ENCODE peak calls at places on chromosomes 16 and 17, in eight cellular contexts. L, W, U, J, G, V, Z and P are unnamed samples.

GRCh38 chr17:65041518-65041917 is 15.0 kb downstream of the GNA13 start:
- DNase-seq in J (no peak), W (no peak), L (no peak), Z (no peak), V (no peak), U (no peak), G (no peak), P (no peak)

GRCh38 chr17:59845595-59846390 is 47.0 kb downstream of the TUBD1 start:
- DNase-seq in U (peak), G (peak), Z (peak), V (peak), J (no peak), W (peak), L (peak), P (peak)

GRCh38 chr17:16217002-16217635 is at the start of gene PIGL:
- DNase-seq in G (peak), U (peak), L (peak), J (peak), W (peak), Z (peak), V (peak), P (peak)

GRCh38 chr16:12601290-12601900 is 202.3 kb downstream of the CPPED1 start:
- DNase-seq in G (no peak), W (no peak), Z (no peak), U (no peak), L (no peak), J (no peak), V (no peak), P (no peak)

GRCh38 chr17:979539-980405 is at the start of gene NXN:
- DNase-seq in V (peak), J (peak), W (peak), G (peak), Z (peak), U (peak), L (peak), P (peak)

GRCh38 chr17:66834426-66834918 is 445 bp upstream of the CACNG5 start:
- DNase-seq in J (no peak), Z (no peak), W (no peak), U (no peak), V (no peak), G (no peak), L (no peak), P (no peak)

GRCh38 chr17:38897671-38898290 is 27.6 kb upstream of the LASP1NB start:
- DNase-seq in L (no peak), V (no peak), W (no peak), Z (peak), G (no peak), J (no peak), U (no peak), P (no peak)

GRCh38 chr17:4161560-4162221 is 18.7 kb downstream of the CYB5D2 start:
- DNase-seq in Z (no peak), U (no peak), G (peak), L (no peak), W (no peak), J (no peak), V (peak), P (no peak)

GRCh38 chr16:24543949-24544348 is 4.6 kb downstream of the RBBP6 start:
- DNase-seq in L (no peak), V (no peak), G (no peak), J (no peak), Z (no peak), U (no peak), W (no peak), P (no peak)

GRCh38 chr17:4939804-4940624 is at the start of the genes RNF167 and SLC25A11:
- DNase-seq in W (peak), U (peak), G (peak), J (peak), L (peak), V (peak), Z (peak), P (peak)

GRCh38 chr17:40555296-40556190 is 9.7 kb downstream of the CCR7 start:
- DNase-seq in W (peak), G (no peak), L (no peak), V (no peak), Z (no peak), J (peak), U (no peak), P (peak)

GRCh38 chr17:43442711-43443110 is 41.1 kb upstream of the DHX8 start:
- DNase-seq in Z (no peak), J (no peak), V (no peak), U (peak), L (peak), G (no peak), W (no peak), P (no peak)

GRCh38 chr16:11916524-11917285 is 949 bp upstream of the GSPT1 start:
- DNase-seq in L (peak), W (peak), J (no peak), G (peak), V (no peak), Z (peak), U (no peak), P (no peak)

GRCh38 chr17:45256114-45256966 is 5.6 kb downstream of the SPATA32 start:
- DNase-seq in G (no peak), L (no peak), U (no peak), J (no peak), Z (no peak), W (no peak), V (peak), P (no peak)

GRCh38 chr16:84647830-84648594 is at the start of gene KLHL36:
- DNase-seq in G (peak), J (peak), V (peak), L (peak), W (no peak), U (no peak), Z (peak), P (peak)

GRCh38 chr16:90077757-90078593 is 844 bp upstream of the PRDM7 start:
- DNase-seq in J (no peak), V (no peak), L (no peak), Z (peak), U (no peak), G (peak), W (peak), P (no peak)

GRCh38 chr17:56206351-56206750 is 53.1 kb downstream of the ANKFN1 start:
- DNase-seq in U (no peak), G (no peak), L (no peak), Z (no peak), V (no peak), W (no peak), J (no peak), P (no peak)

GRCh38 chr17:51017270-51017669 is 103.4 kb downstream of the SPAG9 start:
- DNase-seq in L (no peak), J (no peak), U (no peak), G (no peak), V (no peak), W (no peak), Z (no peak), P (no peak)

GRCh38 chr17:43660816-43661493 is 767 bp downstream of the MEOX1 start:
- DNase-seq in V (no peak), G (no peak), W (no peak), U (no peak), J (no peak), L (no peak), Z (no peak), P (no peak)

GRCh38 chr16:31420037-31420436 is 8.1 kb downstream of the COX6A2 start:
- DNase-seq in Z (no peak), L (no peak), W (no peak), U (no peak), G (no peak), J (no peak), V (no peak), P (no peak)

GRCh38 chr16:54284931-54285413 is 1.6 kb downstream of the IRX3 start:
- DNase-seq in J (no peak), Z (no peak), U (no peak), G (no peak), V (peak), W (peak), L (no peak), P (no peak)

DNA sequence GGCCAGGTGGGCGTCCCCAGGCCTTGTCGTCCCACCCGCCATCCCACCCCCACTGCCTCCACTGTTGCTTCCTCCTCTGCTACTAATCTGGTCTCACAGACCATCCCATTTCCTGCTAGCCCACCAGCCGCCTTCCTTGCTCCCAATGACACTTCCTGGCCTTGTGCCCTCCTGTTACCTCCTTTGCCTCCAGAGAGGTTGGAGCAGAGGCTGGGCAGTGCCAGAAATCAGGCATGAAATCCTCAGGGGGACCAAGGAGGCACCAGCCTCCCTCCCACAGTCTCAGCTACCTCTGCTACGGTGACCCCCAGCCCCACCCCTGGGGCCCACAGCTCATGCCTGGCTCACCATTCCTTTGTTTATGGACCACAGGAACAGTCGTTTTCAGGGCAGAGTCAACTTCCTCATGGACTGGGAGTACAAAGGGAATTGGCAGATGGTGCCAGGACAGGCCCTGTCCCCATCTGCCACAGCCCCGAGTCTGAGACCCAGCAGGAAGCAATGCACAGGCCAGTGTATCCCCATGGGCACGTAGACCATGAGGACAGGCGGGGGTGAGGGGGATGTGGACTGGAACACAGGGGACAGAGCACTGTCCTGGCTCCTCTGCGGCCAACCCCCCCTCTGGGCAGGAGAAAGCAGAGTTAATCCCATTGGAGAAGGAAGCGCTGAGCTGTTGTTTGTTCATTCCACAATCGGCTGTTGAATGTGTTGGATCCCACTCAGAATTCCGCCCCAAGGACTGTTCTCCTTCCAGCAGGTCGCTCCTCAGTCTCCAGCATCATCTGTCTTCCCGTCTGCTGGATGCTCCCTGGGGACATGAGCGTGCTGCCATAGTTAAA is 2.2 kb upstream of the CDH5 start:
- DNase-seq in Z (peak), L (peak), G (peak), J (peak), U (no peak), V (no peak), W (peak), P (peak)
- H3K4me3 ChIP-seq in Z (no peak), L (no peak), G (no peak), J (no peak), U (no peak), V (no peak), W (no peak), P (no peak)

GRCh38 chr16:83098536-83098935 is 471.8 kb downstream of the CDH13 start:
- DNase-seq in Z (no peak), L (peak), G (no peak), J (no peak), U (no peak), V (no peak), W (no peak), P (no peak)

GRCh38 chr16:83095926-83096692 is 469.3 kb downstream of the CDH13 start:
- DNase-seq in U (peak), L (no peak), G (peak), V (no peak), Z (no peak), W (no peak), J (no peak), P (no peak)

GRCh38 chr16:83105279-83106077 is 478.7 kb downstream of the CDH13 start:
- DNase-seq in L (no peak), U (no peak), Z (no peak), J (no peak), V (no peak), W (no peak), G (no peak), P (no peak)

GRCh38 chr16:83102336-83102735 is 475.6 kb downstream of the CDH13 start:
- DNase-seq in U (no peak), J (no peak), W (no peak), Z (no peak), G (no peak), L (no peak), V (no peak), P (no peak)

GRCh38 chr16:83100679-83101078 is 473.9 kb downstream of the CDH13 start:
- DNase-seq in J (no peak), Z (no peak), L (no peak), U (no peak), W (no peak), V (no peak), G (peak), P (no peak)
- H3K27ac ChIP-seq in J (no peak), Z (no peak), L (no peak), U (no peak), W (no peak), V (no peak), G (no peak), P (no peak)

GRCh38 chr16:75075688-75076268 is 40.8 kb downstream of the LDHD start:
- DNase-seq in L (no peak), W (no peak), J (no peak), G (no peak), Z (no peak), V (no peak), U (no peak), P (no peak)
- H3K4me3 ChIP-seq in L (no peak), W (no peak), J (no peak), G (no peak), Z (no peak), V (no peak), U (no peak), P (no peak)

GRCh38 chr16:57513371-57514102 is 22.8 kb downstream of the CCDC102A start:
- DNase-seq in Z (peak), J (no peak), G (no peak), L (peak), U (no peak), V (no peak), W (no peak), P (no peak)

GRCh38 chr16:57514891-57515600 is 21.3 kb downstream of the CCDC102A start:
- DNase-seq in J (no peak), U (no peak), Z (no peak), L (no peak), G (no peak), V (no peak), W (no peak), P (no peak)

GRCh38 chr16:57512296-57513001 is 23.9 kb downstream of the CCDC102A start:
- DNase-seq in Z (no peak), L (no peak), W (no peak), J (no peak), V (no peak), G (no peak), U (no peak), P (peak)

GRCh38 chr16:57516176-57516725 is 20.1 kb downstream of the CCDC102A start:
- DNase-seq in J (no peak), W (no peak), V (no peak), L (no peak), G (no peak), Z (no peak), U (no peak), P (no peak)

DNA sequence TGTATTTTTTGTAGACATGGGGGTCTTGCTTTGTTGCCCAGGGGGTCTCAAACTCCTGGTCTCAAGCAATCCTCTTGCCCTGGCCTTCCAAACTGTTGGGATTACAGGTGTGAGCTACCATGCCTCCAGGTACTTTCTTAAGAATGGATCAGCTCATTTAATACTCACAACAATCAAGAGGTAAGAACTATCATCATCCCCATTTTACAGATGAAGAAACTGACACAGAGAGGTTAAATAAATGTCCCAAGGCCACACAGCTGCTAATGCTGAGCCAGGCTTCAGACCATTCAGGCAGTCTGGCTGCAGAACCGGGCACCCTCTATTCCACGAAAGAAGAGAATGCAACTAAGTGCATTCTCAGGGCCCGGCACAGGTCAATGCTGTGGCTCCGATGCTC is 22.0 kb downstream of the CCDC102A start:
- DNase-seq in G (no peak), L (no peak), Z (no peak), U (no peak), J (no peak), V (no peak), W (no peak), P (no peak)
- H3K27ac ChIP-seq in G (no peak), L (no peak), Z (no peak), U (no peak), J (no peak), V (no peak), W (no peak), P (no peak)

GRCh38 chr16:68082596-68083238 is 2.5 kb upstream of the NFATC3 start:
- DNase-seq in U (no peak), V (no peak), Z (no peak), G (no peak), J (no peak), L (no peak), W (peak), P (no peak)

GRCh38 chr16:68078726-68079615 is 6.2 kb upstream of the NFATC3 start:
- DNase-seq in V (no peak), U (no peak), L (no peak), Z (no peak), W (peak), J (no peak), G (no peak), P (no peak)

GRCh38 chr16:68077866-68078725 is 7.1 kb upstream of the NFATC3 start:
- DNase-seq in W (peak), J (no peak), L (no peak), V (no peak), G (no peak), Z (no peak), U (no peak), P (no peak)

GRCh38 chr16:68081796-68082567 is 3.2 kb upstream of the NFATC3 start:
- DNase-seq in U (no peak), V (no peak), Z (no peak), W (peak), L (no peak), J (no peak), G (no peak), P (no peak)

GRCh38 chr16:68079616-68080344 is 5.4 kb upstream of the NFATC3 start:
- DNase-seq in J (peak), U (no peak), V (peak), W (peak), Z (peak), L (peak), G (peak), P (peak)
- H3K4me3 ChIP-seq in J (no peak), U (no peak), V (no peak), W (no peak), Z (no peak), L (no peak), G (no peak), P (no peak)

GRCh38 chr17:82440377-82440981 is 10.1 kb downstream of the CYBC1 start:
- DNase-seq in W (no peak), V (peak), G (no peak), J (no peak), L (no peak), Z (no peak), U (no peak), P (no peak)

GRCh38 chr17:82440991-82441627 is 9.4 kb downstream of the CYBC1 start:
- DNase-seq in G (peak), J (no peak), Z (no peak), L (peak), W (peak), V (peak), U (no peak), P (peak)

GRCh38 chr17:82443465-82444283 is 6.9 kb downstream of the CYBC1 start:
- DNase-seq in J (peak), Z (no peak), W (peak), V (no peak), G (no peak), L (no peak), U (no peak), P (no peak)

GRCh38 chr17:82442643-82443464 is 7.7 kb downstream of the CYBC1 start:
- DNase-seq in U (no peak), W (peak), V (no peak), Z (no peak), J (no peak), G (no peak), L (no peak), P (no peak)

DNA sequence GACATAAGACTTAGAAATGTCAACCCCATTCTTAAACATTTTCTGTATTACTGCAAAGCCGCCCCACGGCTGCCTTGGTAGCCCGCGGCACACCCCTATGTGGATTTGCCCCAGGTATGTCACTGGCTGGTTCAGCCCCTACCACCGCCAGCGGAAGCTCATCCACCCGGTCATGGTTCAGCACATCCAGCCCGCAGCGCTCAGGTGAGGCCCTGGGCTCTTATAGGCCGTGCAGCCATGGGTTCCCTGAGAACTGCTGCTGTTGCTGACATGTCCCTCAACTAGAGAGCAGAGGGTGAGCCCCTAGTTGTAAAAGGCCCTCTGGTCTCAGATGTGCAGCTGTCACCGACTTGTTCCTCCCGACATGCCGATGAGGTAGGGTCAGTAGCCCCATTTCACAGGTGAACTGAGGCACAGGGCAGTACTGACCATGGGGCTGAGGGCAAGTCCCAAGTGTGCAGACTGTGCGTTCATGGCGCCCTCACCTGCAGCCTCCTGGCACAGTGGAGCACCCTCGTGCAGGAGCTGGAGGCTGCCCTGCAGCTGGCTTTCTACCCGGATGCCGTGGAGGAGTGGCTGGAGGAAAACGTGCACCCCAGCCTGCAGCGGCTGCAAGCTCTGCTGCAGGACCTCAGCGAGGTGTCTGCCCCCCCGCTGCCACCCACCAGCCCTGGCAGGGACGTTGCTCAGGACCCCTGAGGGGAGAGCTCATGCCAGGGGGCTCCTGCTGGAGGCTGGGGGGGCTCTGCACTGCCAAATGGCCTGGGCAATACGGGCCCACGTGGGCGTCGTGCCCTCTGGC is 8.7 kb downstream of the CYBC1 start:
- DNase-seq in Z (no peak), U (no peak), J (no peak), L (no peak), G (no peak), V (no peak), W (peak), P (no peak)
- H3K27ac ChIP-seq in Z (no peak), U (no peak), J (no peak), L (no peak), G (no peak), V (no peak), W (no peak), P (no peak)